ENCODE peak calls at places on chromosome 20, in six cellular contexts. One of them, this sample, is unnamed. For H3K4me1, the result is how much of the 10 kb centered on the place peaks cover.

GRCh38 chr20:44683263-44684046 is 31.7 kb upstream of the CCN5 start:
- DNase-seq in ovary: no peak
- DNase-seq in GM23338: peak
- DNase-seq in tibial artery: peak
- DNase-seq in heart left ventricle: no peak
- DNase-seq in kidney: no peak
- DNase-seq in this sample: peak

GRCh38 chr20:59412896-59413295 is 112.5 kb downstream of the EDN3 start:
- DNase-seq in ovary: no peak
- DNase-seq in GM23338: peak
- DNase-seq in tibial artery: peak
- DNase-seq in heart left ventricle: no peak
- DNase-seq in kidney: no peak
- DNase-seq in this sample: no peak

GRCh38 chr20:8933391-8933807 is 135.5 kb upstream of the PLCB4 start:
- DNase-seq in ovary: peak
- DNase-seq in GM23338: peak
- DNase-seq in tibial artery: no peak
- DNase-seq in heart left ventricle: no peak
- DNase-seq in kidney: no peak
- DNase-seq in this sample: no peak

GRCh38 chr20:376750-377149 is 3.8 kb upstream of the TRIB3 start:
- DNase-seq in ovary: no peak
- DNase-seq in GM23338: no peak
- DNase-seq in tibial artery: no peak
- DNase-seq in heart left ventricle: no peak
- DNase-seq in kidney: no peak
- DNase-seq in this sample: no peak

GRCh38 chr20:38973546-38974120 is 11.5 kb downstream of the DHX35 start:
- DNase-seq in ovary: peak
- DNase-seq in GM23338: no peak
- DNase-seq in tibial artery: no peak
- DNase-seq in heart left ventricle: peak
- DNase-seq in kidney: no peak
- DNase-seq in this sample: no peak

GRCh38 chr20:16301981-16302380 is 271.3 kb downstream of the KIF16B start:
- DNase-seq in ovary: no peak
- DNase-seq in GM23338: no peak
- DNase-seq in tibial artery: no peak
- DNase-seq in heart left ventricle: no peak
- DNase-seq in kidney: no peak
- DNase-seq in this sample: no peak

GRCh38 chr20:46132705-46133120 is 14.6 kb downstream of the CD40 start:
- DNase-seq in ovary: peak
- DNase-seq in GM23338: peak
- DNase-seq in tibial artery: peak
- DNase-seq in heart left ventricle: peak
- DNase-seq in kidney: peak
- DNase-seq in this sample: peak

GRCh38 chr20:32482251-32483220 is 102.6 kb downstream of the NOL4L start:
- DNase-seq in ovary: peak
- DNase-seq in GM23338: peak
- DNase-seq in tibial artery: no peak
- DNase-seq in heart left ventricle: peak
- DNase-seq in kidney: peak
- DNase-seq in this sample: no peak

GRCh38 chr20:62739581-62740285 is 31.1 kb downstream of the NTSR1 start:
- DNase-seq in ovary: no peak
- DNase-seq in GM23338: no peak
- DNase-seq in tibial artery: peak
- DNase-seq in heart left ventricle: peak
- DNase-seq in kidney: peak
- DNase-seq in this sample: no peak

GRCh38 chr20:11118802-11119380 is 445.1 kb upstream of the JAG1 start:
- DNase-seq in ovary: no peak
- DNase-seq in GM23338: no peak
- DNase-seq in tibial artery: no peak
- DNase-seq in heart left ventricle: no peak
- DNase-seq in kidney: no peak
- DNase-seq in this sample: no peak

GRCh38 chr20:62367136-62367482 is at the start of gene LAMA5:
- DNase-seq in ovary: no peak
- DNase-seq in GM23338: peak
- DNase-seq in tibial artery: peak
- DNase-seq in heart left ventricle: peak
- DNase-seq in kidney: peak
- DNase-seq in this sample: no peak

GRCh38 chr20:16607364-16608264 is 34.4 kb upstream of the KIF16B start:
- DNase-seq in ovary: no peak
- DNase-seq in GM23338: no peak
- DNase-seq in tibial artery: no peak
- DNase-seq in heart left ventricle: no peak
- DNase-seq in kidney: no peak
- DNase-seq in this sample: no peak

GRCh38 chr20:62878244-62879030 is 16.8 kb upstream of the TCFL5 start:
- DNase-seq in ovary: no peak
- DNase-seq in GM23338: peak
- DNase-seq in tibial artery: no peak
- DNase-seq in heart left ventricle: no peak
- DNase-seq in kidney: no peak
- DNase-seq in this sample: peak

GRCh38 chr20:9417665-9418064 is 96.7 kb upstream of the LAMP5 start:
- DNase-seq in ovary: no peak
- DNase-seq in GM23338: no peak
- DNase-seq in tibial artery: no peak
- DNase-seq in heart left ventricle: no peak
- DNase-seq in kidney: no peak
- DNase-seq in this sample: no peak

GRCh38 chr20:4997207-4997606 is 4.1 kb downstream of the SLC23A2 start:
- DNase-seq in ovary: no peak
- DNase-seq in GM23338: no peak
- DNase-seq in tibial artery: no peak
- DNase-seq in heart left ventricle: no peak
- DNase-seq in kidney: peak
- DNase-seq in this sample: no peak

GRCh38 chr20:16601019-16601418 is 27.8 kb upstream of the KIF16B start:
- DNase-seq in ovary: no peak
- DNase-seq in GM23338: no peak
- DNase-seq in tibial artery: no peak
- DNase-seq in heart left ventricle: no peak
- DNase-seq in kidney: no peak
- DNase-seq in this sample: no peak

GRCh38 chr20:15576401-15576800 is 996.8 kb downstream of the KIF16B start:
- DNase-seq in ovary: no peak
- DNase-seq in GM23338: no peak
- DNase-seq in tibial artery: no peak
- DNase-seq in heart left ventricle: no peak
- DNase-seq in kidney: no peak
- DNase-seq in this sample: no peak

GRCh38 chr20:38129248-38129865 is 35.7 kb downstream of the TGM2 start:
- DNase-seq in ovary: peak
- DNase-seq in GM23338: no peak
- DNase-seq in tibial artery: peak
- DNase-seq in heart left ventricle: no peak
- DNase-seq in kidney: peak
- DNase-seq in this sample: no peak

GRCh38 chr20:32441638-32442037 is 83.5 kb downstream of the ASXL1 start:
- DNase-seq in ovary: peak
- DNase-seq in GM23338: no peak
- DNase-seq in tibial artery: no peak
- DNase-seq in heart left ventricle: no peak
- DNase-seq in kidney: no peak
- DNase-seq in this sample: no peak

GRCh38 chr20:57260065-57260958 is 6.1 kb downstream of the BMP7 start:
- DNase-seq in ovary: no peak
- DNase-seq in GM23338: no peak
- DNase-seq in tibial artery: no peak
- DNase-seq in heart left ventricle: no peak
- DNase-seq in kidney: peak
- DNase-seq in this sample: no peak

GRCh38 chr20:57260959-57261357 is 5.5 kb downstream of the BMP7 start:
- DNase-seq in ovary: no peak
- DNase-seq in GM23338: peak
- DNase-seq in tibial artery: no peak
- DNase-seq in heart left ventricle: no peak
- DNase-seq in kidney: no peak
- DNase-seq in this sample: no peak

GRCh38 chr20:57261488-57262243 is 4.8 kb downstream of the BMP7 start:
- DNase-seq in ovary: no peak
- DNase-seq in GM23338: peak
- DNase-seq in tibial artery: no peak
- DNase-seq in heart left ventricle: no peak
- DNase-seq in kidney: no peak
- DNase-seq in this sample: no peak

GRCh38 chr20:57258055-57258454 is 8.4 kb downstream of the BMP7 start:
- DNase-seq in ovary: no peak
- DNase-seq in GM23338: peak
- DNase-seq in tibial artery: no peak
- DNase-seq in heart left ventricle: no peak
- DNase-seq in kidney: no peak
- DNase-seq in this sample: no peak

DNA sequence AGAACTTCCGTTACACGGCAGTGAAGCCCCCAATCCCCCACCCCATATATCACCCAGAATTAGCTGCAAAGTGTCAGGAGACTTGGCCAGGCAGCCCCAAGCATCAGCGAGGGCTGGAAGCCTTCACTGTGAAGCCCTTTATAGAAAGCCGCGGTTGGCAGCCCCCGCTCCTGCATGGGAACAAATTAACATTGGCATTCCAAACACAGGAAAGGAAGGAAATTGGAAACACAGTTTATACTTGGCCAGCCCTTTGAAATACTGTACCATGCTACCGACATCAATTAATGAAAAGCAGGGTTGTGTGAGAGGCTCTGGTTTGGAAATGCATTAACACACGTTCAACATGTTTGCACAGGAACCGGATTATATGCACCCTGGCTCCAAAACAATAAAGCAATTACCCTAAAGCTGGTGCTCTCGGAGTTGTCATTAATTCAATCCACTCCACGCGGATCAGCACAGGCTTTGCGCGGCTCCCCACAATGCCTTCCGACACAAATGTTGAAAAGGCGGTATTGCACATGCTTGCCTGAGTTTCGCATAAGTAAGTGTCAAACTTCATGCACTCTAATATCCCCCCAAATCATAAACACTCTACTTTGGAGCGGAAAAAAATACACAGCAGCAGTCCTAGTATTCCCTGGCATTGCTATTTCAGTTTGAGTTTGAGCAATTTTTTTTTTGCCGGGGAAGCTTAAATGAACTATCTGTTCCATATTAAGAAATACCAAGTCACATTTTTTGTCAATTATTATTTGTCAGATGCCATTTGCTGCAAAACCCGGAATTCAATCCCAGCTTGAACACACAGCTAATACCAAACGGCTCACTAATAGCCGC is 7.0 kb downstream of the BMP7 start:
- DNase-seq in ovary: no peak
- DNase-seq in GM23338: peak
- DNase-seq in tibial artery: no peak
- DNase-seq in heart left ventricle: no peak
- DNase-seq in kidney: no peak
- DNase-seq in this sample: no peak
- H3K4me1 ChIP-seq in ovary: under half
- H3K4me1 ChIP-seq in GM23338: half or more
- H3K4me1 ChIP-seq in tibial artery: under half
- H3K4me1 ChIP-seq in heart left ventricle: under half
- H3K4me1 ChIP-seq in kidney: under half
- H3K4me1 ChIP-seq in this sample: under half

GRCh38 chr20:17661121-17661744 is 20.8 kb downstream of the RRBP1 start:
- DNase-seq in ovary: no peak
- DNase-seq in GM23338: no peak
- DNase-seq in tibial artery: peak
- DNase-seq in heart left ventricle: peak
- DNase-seq in kidney: peak
- DNase-seq in this sample: no peak

GRCh38 chr20:17664025-17664638 is 17.9 kb downstream of the RRBP1 start:
- DNase-seq in ovary: peak
- DNase-seq in GM23338: no peak
- DNase-seq in tibial artery: peak
- DNase-seq in heart left ventricle: peak
- DNase-seq in kidney: no peak
- DNase-seq in this sample: no peak

GRCh38 chr20:17663040-17663399 is 19.0 kb downstream of the RRBP1 start:
- DNase-seq in ovary: peak
- DNase-seq in GM23338: no peak
- DNase-seq in tibial artery: peak
- DNase-seq in heart left ventricle: peak
- DNase-seq in kidney: peak
- DNase-seq in this sample: no peak

GRCh38 chr20:17663486-17663885 is 18.6 kb downstream of the RRBP1 start:
- DNase-seq in ovary: peak
- DNase-seq in GM23338: peak
- DNase-seq in tibial artery: peak
- DNase-seq in heart left ventricle: no peak
- DNase-seq in kidney: no peak
- DNase-seq in this sample: no peak

DNA sequence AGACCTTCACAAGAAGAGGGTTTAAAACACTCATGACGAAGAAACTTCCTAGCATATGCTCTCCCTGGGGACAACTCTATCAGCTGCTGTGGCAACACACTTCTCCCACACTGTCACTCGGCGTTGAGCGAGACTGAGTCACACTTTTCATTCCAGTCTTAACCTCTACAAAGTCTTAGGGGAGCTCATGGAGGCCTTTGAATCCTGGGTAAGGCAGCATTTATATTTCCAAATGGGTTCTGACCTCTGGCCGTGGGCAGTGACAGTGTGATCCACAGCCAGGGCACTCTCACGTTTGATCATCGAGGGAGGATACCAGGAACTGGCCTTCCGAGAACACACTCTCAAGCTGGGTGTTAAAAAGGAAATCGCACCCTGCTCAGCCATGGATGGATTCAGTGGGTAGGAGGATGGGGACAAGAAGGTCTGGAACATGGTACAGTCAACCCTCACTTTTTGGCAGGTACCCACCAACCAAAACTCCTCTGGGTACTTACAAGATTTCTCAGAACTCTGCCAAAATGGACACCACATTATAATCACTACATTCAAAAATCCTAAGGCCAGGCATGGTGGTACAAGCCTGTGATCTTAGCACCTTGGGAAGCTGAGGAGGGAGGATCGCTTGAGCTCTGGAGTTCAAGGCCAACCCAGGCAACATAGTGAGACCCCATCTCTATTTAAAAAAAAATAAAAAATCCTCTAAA is 19.6 kb downstream of the RRBP1 start:
- DNase-seq in ovary: peak
- DNase-seq in GM23338: no peak
- DNase-seq in tibial artery: peak
- DNase-seq in heart left ventricle: peak
- DNase-seq in kidney: peak
- DNase-seq in this sample: no peak
- H3K4me1 ChIP-seq in ovary: under half
- H3K4me1 ChIP-seq in GM23338: under half
- H3K4me1 ChIP-seq in tibial artery: half or more
- H3K4me1 ChIP-seq in heart left ventricle: half or more
- H3K4me1 ChIP-seq in kidney: under half
- H3K4me1 ChIP-seq in this sample: under half

GRCh38 chr20:41408131-41408789 is 41.6 kb upstream of the EMILIN3 start:
- DNase-seq in ovary: no peak
- DNase-seq in GM23338: no peak
- DNase-seq in tibial artery: no peak
- DNase-seq in heart left ventricle: no peak
- DNase-seq in kidney: no peak
- DNase-seq in this sample: no peak
- H3K4me1 ChIP-seq in ovary: under half
- H3K4me1 ChIP-seq in GM23338: under half
- H3K4me1 ChIP-seq in tibial artery: under half
- H3K4me1 ChIP-seq in heart left ventricle: half or more
- H3K4me1 ChIP-seq in kidney: under half
- H3K4me1 ChIP-seq in this sample: under half

GRCh38 chr20:19969507-19970255 is 47.5 kb upstream of the NAA20 start:
- DNase-seq in ovary: no peak
- DNase-seq in GM23338: no peak
- DNase-seq in tibial artery: no peak
- DNase-seq in heart left ventricle: no peak
- DNase-seq in kidney: no peak
- DNase-seq in this sample: no peak
- H3K4me1 ChIP-seq in ovary: under half
- H3K4me1 ChIP-seq in GM23338: under half
- H3K4me1 ChIP-seq in tibial artery: under half
- H3K4me1 ChIP-seq in heart left ventricle: half or more
- H3K4me1 ChIP-seq in kidney: under half
- H3K4me1 ChIP-seq in this sample: under half